ENCODE peak calls at places on chromosomes 12 and 14, in eight cellular contexts. R, S, O, J, K, M, Z and U are unnamed samples.
A peak's percentile ranks its signal among the peaks of the same experiment; 100 is the strongest.

GRCh38 chr14:97544581-97544980 is 747.4 kb downstream of the VRK1 start:
- DNase-seq in R (no peak), S (peak; percentile 21), O (no peak), J (no peak), K (no peak), M (no peak), Z (no peak), U (no peak)

GRCh38 chr12:89786177-89786810 is 77.7 kb upstream of the ATP2B1 start:
- DNase-seq in R (no peak), S (no peak), O (no peak), J (no peak), K (no peak), M (no peak), Z (no peak), U (no peak)

GRCh38 chr14:35341454-35342159 is 49.4 kb downstream of the PSMA6 start:
- DNase-seq in R (no peak), S (peak; percentile 99), O (no peak), J (no peak), K (no peak), M (peak; percentile 77), Z (no peak), U (peak; percentile 78)

GRCh38 chr14:70955543-70956480 is 48.6 kb downstream of the PCNX1 start:
- DNase-seq in R (peak; percentile 47), S (no peak), O (peak; percentile 26), J (no peak), K (peak; percentile 15), M (peak; percentile 43), Z (no peak), U (peak; percentile 61)

GRCh38 chr14:100902792-100903191 is 730 bp downstream of the RTL1 start:
- DNase-seq in R (no peak), S (peak; percentile 11), O (no peak), J (no peak), K (no peak), M (no peak), Z (no peak), U (no peak)

GRCh38 chr12:4032906-4033628 is 159.9 kb upstream of the PARP11 start:
- DNase-seq in R (no peak), S (peak; percentile 58), O (no peak), J (no peak), K (no peak), M (no peak), Z (no peak), U (no peak)

GRCh38 chr12:69007166-69007857 is 74.3 kb upstream of the CPM start:
- DNase-seq in R (peak; percentile 18), S (peak; percentile 15), O (no peak), J (no peak), K (no peak), M (no peak), Z (no peak), U (no peak)

GRCh38 chr12:6362383-6362782 is 13.0 kb downstream of the SCNN1A start:
- DNase-seq in R (no peak), S (no peak), O (no peak), J (no peak), K (no peak), M (no peak), Z (no peak), U (no peak)

GRCh38 chr12:107131832-107132616 is 38.7 kb upstream of the CRY1 start:
- DNase-seq in R (peak; percentile 30), S (no peak), O (no peak), J (peak; percentile 47), K (peak; percentile 67), M (no peak), Z (no peak), U (no peak)

GRCh38 chr12:78885466-78885865 is 20.9 kb downstream of the SYT1 start:
- DNase-seq in R (no peak), S (no peak), O (no peak), J (no peak), K (no peak), M (no peak), Z (no peak), U (no peak)

GRCh38 chr12:58196971-58197370 is 255.6 kb downstream of the ATP23 start:
- DNase-seq in R (no peak), S (no peak), O (no peak), J (no peak), K (no peak), M (no peak), Z (no peak), U (no peak)

GRCh38 chr12:104715562-104716182 is 242.4 kb downstream of the SLC41A2 start:
- DNase-seq in R (no peak), S (no peak), O (no peak), J (no peak), K (no peak), M (peak; percentile 81), Z (no peak), U (no peak)

GRCh38 chr12:114943601-114944000 is 259.6 kb upstream of the TBX3 start:
- DNase-seq in R (no peak), S (no peak), O (no peak), J (no peak), K (no peak), M (no peak), Z (no peak), U (no peak)

GRCh38 chr14:57087841-57088240 is 180.9 kb downstream of the EXOC5 start:
- DNase-seq in R (no peak), S (no peak), O (no peak), J (no peak), K (no peak), M (no peak), Z (no peak), U (no peak)

GRCh38 chr12:16606201-16606849 is 363 bp upstream of the LMO3 start:
- DNase-seq in R (no peak), S (peak; percentile 51), O (no peak), J (no peak), K (peak; percentile 29), M (no peak), Z (no peak), U (no peak)

GRCh38 chr12:55780695-55781094 is 36.8 kb downstream of the SARNP start:
- DNase-seq in R (no peak), S (no peak), O (no peak), J (no peak), K (no peak), M (no peak), Z (no peak), U (no peak)

GRCh38 chr12:3743803-3744202 is 9.1 kb downstream of the CRACR2A start:
- DNase-seq in R (peak; percentile 32), S (no peak), O (no peak), J (no peak), K (no peak), M (no peak), Z (no peak), U (no peak)

GRCh38 chr12:49369723-49370145 is 2.5 kb downstream of the SPATS2 start:
- DNase-seq in R (peak; percentile 40), S (peak; percentile 42), O (no peak), J (no peak), K (peak; percentile 64), M (peak; percentile 26), Z (no peak), U (no peak)

GRCh38 chr12:105672171-105672570 is 341.7 kb downstream of the C12orf75 start:
- DNase-seq in R (no peak), S (no peak), O (no peak), J (no peak), K (no peak), M (no peak), Z (no peak), U (no peak)

GRCh38 chr12:52452101-52452500 is at the start of gene KRT6B:
- DNase-seq in R (no peak), S (no peak), O (no peak), J (no peak), K (no peak), M (no peak), Z (no peak), U (no peak)

GRCh38 chr12:96720363-96720705 is 186.7 kb upstream of the NEDD1 start:
- DNase-seq in R (peak; percentile 24), S (no peak), O (no peak), J (no peak), K (peak; percentile 9), M (peak; percentile 59), Z (peak; percentile 47), U (peak; percentile 14)

GRCh38 chr14:105219753-105220152 is 28.6 kb upstream of the BTBD6 start:
- DNase-seq in R (no peak), S (no peak), O (no peak), J (no peak), K (no peak), M (no peak), Z (no peak), U (no peak)

GRCh38 chr12:96719671-96720362 is 187.2 kb upstream of the NEDD1 start:
- DNase-seq in R (no peak), S (no peak), O (no peak), J (no peak), K (no peak), M (peak; percentile 58), Z (no peak), U (peak; percentile 25)

GRCh38 chr12:49819786-49820185 is 8.4 kb downstream of the NCKAP5L start:
- DNase-seq in R (no peak), S (no peak), O (no peak), J (no peak), K (no peak), M (no peak), Z (no peak), U (no peak)

GRCh38 chr14:102187583-102188001 is 47.9 kb downstream of the WDR20 start:
- DNase-seq in R (no peak), S (peak; percentile 57), O (no peak), J (no peak), K (no peak), M (no peak), Z (no peak), U (no peak)

GRCh38 chr12:65556676-65557424 is 267.4 kb upstream of the HMGA2 start:
- DNase-seq in R (peak; percentile 79), S (peak; percentile 76), O (peak; percentile 37), J (peak; percentile 55), K (peak; percentile 86), M (peak; percentile 65), Z (peak; percentile 71), U (peak; percentile 57)

GRCh38 chr14:105012171-105012985 is 8.5 kb downstream of the CDCA4 start:
- DNase-seq in R (no peak), S (peak; percentile 32), O (no peak), J (no peak), K (no peak), M (no peak), Z (no peak), U (no peak)

GRCh38 chr14:22871962-22872832 is 657 bp downstream of the LRP10 start:
- DNase-seq in R (peak; percentile 90), S (peak; percentile 82), O (peak; percentile 64), J (peak; percentile 71), K (peak; percentile 82), M (peak; percentile 55), Z (peak; percentile 79), U (peak; percentile 75)

GRCh38 chr14:99035268-99035667 is 236.7 kb downstream of the BCL11B start:
- DNase-seq in R (no peak), S (peak; percentile 49), O (no peak), J (peak; percentile 21), K (no peak), M (no peak), Z (no peak), U (no peak)

GRCh38 chr14:99871771-99872170 is 78.6 kb downstream of the EML1 start:
- DNase-seq in R (no peak), S (no peak), O (no peak), J (no peak), K (no peak), M (no peak), Z (no peak), U (no peak)

GRCh38 chr12:49304161-49304560 is 9.2 kb downstream of the PRPH start:
- DNase-seq in R (no peak), S (no peak), O (no peak), J (no peak), K (no peak), M (no peak), Z (no peak), U (no peak)

GRCh38 chr12:116598341-116599284 is 39.4 kb downstream of the MAP1LC3B2 start:
- DNase-seq in R (no peak), S (peak; percentile 49), O (no peak), J (no peak), K (no peak), M (no peak), Z (no peak), U (no peak)

GRCh38 chr14:75457024-75457390 is 29.2 kb downstream of the JDP2 start:
- DNase-seq in R (no peak), S (no peak), O (no peak), J (no peak), K (no peak), M (no peak), Z (no peak), U (no peak)

GRCh38 chr14:76868453-76869170 is 42.4 kb downstream of the LRRC74A start:
- DNase-seq in R (no peak), S (no peak), O (no peak), J (no peak), K (no peak), M (no peak), Z (no peak), U (no peak)